ENCODE peak calls at places on chromosomes 2 and 18, in five cellular contexts. M is foreskin fibroblast, F is fibroblast of villous mesenchyme, A is neural progenitor cell, H is thoracic aorta. J is an unnamed sample.

GRCh38 chr2:231258696-231259095 is 60.3 kb downstream of the ARMC9 start:
- DNase-seq in F (no peak), H (no peak), A (no peak), M (no peak), J (no peak)

GRCh38 chr2:189648846-189649529 is 12.3 kb upstream of the ASNSD1 start:
- DNase-seq in H (no peak), M (no peak), A (no peak), F (peak; percentile 92), J (peak; percentile 35)

GRCh38 chr2:101119431-101119830 is 31.8 kb downstream of the TBC1D8 start:
- DNase-seq in H (no peak), M (peak; percentile 75), F (peak; percentile 43), A (no peak), J (peak; percentile 26)

GRCh38 chr2:21254170-21254965 is 130.6 kb downstream of the TDRD15 start:
- DNase-seq in H (no peak), M (no peak), A (no peak), F (no peak), J (no peak)

GRCh38 chr18:76823166-76823539 is 796 bp downstream of the ZNF236 start:
- DNase-seq in F (no peak), H (no peak), A (no peak), M (no peak), J (no peak)

GRCh38 chr2:149832256-149832655 is 244.7 kb upstream of the MMADHC start:
- DNase-seq in A (no peak), F (no peak), H (no peak), M (no peak), J (no peak)

GRCh38 chr2:84924173-84925106 is 19.0 kb downstream of the TMSB10 start:
- DNase-seq in A (peak; percentile 44), M (no peak), F (peak; percentile 44), H (no peak), J (peak; percentile 84)

GRCh38 chr2:80238692-80239469 is 65.7 kb downstream of the LRRTM1 start:
- DNase-seq in H (no peak), A (peak; percentile 51), F (peak; percentile 30), M (peak; percentile 4), J (peak; percentile 40)

GRCh38 chr2:74507926-74508520 is 528 bp upstream of the PCGF1 start:
- DNase-seq in H (no peak), M (peak; percentile 78), A (peak; percentile 56), F (peak; percentile 42), J (peak; percentile 29)

GRCh38 chr2:213691351-213691750 is 407.1 kb downstream of the SPAG16 start:
- DNase-seq in M (no peak), F (no peak), H (no peak), A (no peak), J (no peak)

GRCh38 chr2:159713691-159714585 is 1.6 kb downstream of the MARCHF7 start:
- DNase-seq in H (no peak), M (peak; percentile 58), F (peak; percentile 74), A (no peak), J (peak; percentile 43)

GRCh38 chr2:42904576-42904876 is 112.1 kb upstream of the HAAO start:
- DNase-seq in H (no peak), F (no peak), M (no peak), A (no peak), J (no peak)

GRCh38 chr2:185668710-185669109 is 69.9 kb upstream of the FSIP2 start:
- DNase-seq in H (no peak), F (no peak), M (no peak), A (no peak), J (peak; percentile 6)

GRCh38 chr2:33013684-33014110 is 66.9 kb downstream of the LTBP1 start:
- DNase-seq in A (no peak), F (peak; percentile 40), M (peak; percentile 23), H (no peak), J (peak; percentile 31)

GRCh38 chr2:80938463-80938862 is 633.9 kb upstream of the LRRTM1 start:
- DNase-seq in F (no peak), A (no peak), H (no peak), M (no peak), J (no peak)

GRCh38 chr2:215705771-215706261 is 269.9 kb upstream of the FN1 start:
- DNase-seq in H (no peak), A (no peak), M (no peak), F (peak; percentile 81), J (no peak)

GRCh38 chr2:31335921-31336570 is 78.5 kb downstream of the XDH start:
- DNase-seq in M (peak; percentile 89), F (no peak), H (no peak), A (no peak), J (peak; percentile 61)

GRCh38 chr2:230234122-230234722 is 8.7 kb downstream of the SP140 start:
- DNase-seq in A (no peak), M (no peak), H (no peak), F (no peak), J (no peak)

GRCh38 chr18:30623401-30624065 is 419.0 kb downstream of the DSC3 start:
- DNase-seq in F (no peak), M (no peak), H (no peak), A (no peak), J (no peak)

GRCh38 chr2:20595439-20596192 is 55.3 kb downstream of the HS1BP3 start:
- DNase-seq in H (no peak), A (no peak), F (peak; percentile 90), M (no peak), J (peak; percentile 64)

GRCh38 chr2:239543696-239544095 is 142.9 kb upstream of the HDAC4 start:
- DNase-seq in F (no peak), A (no peak), H (no peak), M (no peak), J (no peak)

GRCh38 chr2:176163655-176164021 is 6.5 kb downstream of the HOXD3 start:
- DNase-seq in F (no peak), H (no peak), M (no peak), A (no peak), J (no peak)

GRCh38 chr2:10180271-10180670 is 57.7 kb downstream of the RRM2 start:
- DNase-seq in M (no peak), F (no peak), H (no peak), A (no peak), J (no peak)

GRCh38 chr2:75292826-75293225 is 93.5 kb upstream of the TACR1 start:
- DNase-seq in H (no peak), A (no peak), M (peak; percentile 55), F (peak; percentile 26), J (peak; percentile 68)

GRCh38 chr18:75462178-75462832 is 34.8 kb upstream of the SMIM21 start:
- DNase-seq in M (no peak), A (no peak), H (no peak), F (no peak), J (no peak)

GRCh38 chr2:32805104-32806095 is 141.4 kb upstream of the LTBP1 start:
- DNase-seq in M (no peak), A (no peak), H (no peak), F (peak; percentile 76), J (peak; percentile 34)

GRCh38 chr2:42827647-42828486 is 35.5 kb upstream of the HAAO start:
- DNase-seq in F (peak; percentile 84), M (peak; percentile 73), A (peak; percentile 94), H (peak; percentile 70), J (peak; percentile 87)

GRCh38 chr2:54830546-54830945 is 107.1 kb downstream of the EML6 start:
- DNase-seq in A (no peak), M (no peak), H (no peak), F (no peak), J (peak; percentile 67)

GRCh38 chr2:74385396-74385795 is 5.3 kb upstream of the DCTN1 start:
- DNase-seq in A (no peak), H (no peak), M (no peak), F (peak; percentile 8), J (no peak)

GRCh38 chr2:183123959-183124221 is 353 bp upstream of the NUP35 start:
- DNase-seq in H (no peak), M (no peak), A (no peak), F (no peak), J (no peak)

GRCh38 chr2:138294451-138294850 is 207.1 kb upstream of the SPOPL start:
- DNase-seq in A (no peak), H (no peak), M (no peak), F (no peak), J (no peak)

GRCh38 chr2:138293549-138293948 is 208.0 kb upstream of the SPOPL start:
- DNase-seq in H (no peak), M (no peak), A (no peak), F (no peak), J (no peak)

GRCh38 chr2:138298900-138299299 is 202.7 kb upstream of the SPOPL start:
- DNase-seq in A (no peak), M (no peak), F (no peak), H (no peak), J (no peak)

GRCh38 chr2:138296365-138296764 is 205.2 kb upstream of the SPOPL start:
- DNase-seq in A (no peak), F (no peak), H (no peak), M (no peak), J (no peak)

GRCh38 chr2:138298120-138298814 is 203.3 kb upstream of the SPOPL start:
- DNase-seq in F (no peak), H (no peak), M (no peak), A (no peak), J (no peak)
- TF ChIP-seq CTCF in F (no peak), H (no peak), M (no peak), A (no peak), J (no peak)

GRCh38 chr2:133434962-133435668 is 133.1 kb downstream of the NCKAP5 start:
- DNase-seq in M (no peak), H (no peak), F (no peak), A (no peak), J (peak; percentile 67)
- TF ChIP-seq CTCF in M (no peak), H (no peak), F (no peak), A (no peak), J (no peak)

GRCh38 chr18:29439398-29439797 is 1262.5 kb upstream of the CDH2 start:
- DNase-seq in F (no peak), A (peak; percentile 4), M (no peak), H (no peak), J (no peak)
- TF ChIP-seq CTCF in F (peak; percentile 28), A (peak; percentile 36), M (no peak), H (no peak), J (peak; percentile 28)

GRCh38 chr2:70616168-70616694 is 62.6 kb upstream of the TGFA start:
- DNase-seq in F (no peak), A (no peak), M (no peak), H (no peak), J (no peak)

GRCh38 chr2:70613510-70613909 is 59.9 kb upstream of the TGFA start:
- DNase-seq in F (no peak), M (no peak), A (no peak), H (no peak), J (no peak)

GRCh38 chr2:70619167-70619566 is 65.5 kb upstream of the TGFA start:
- DNase-seq in A (no peak), M (no peak), H (no peak), F (no peak), J (no peak)

GRCh38 chr2:70620020-70620419 is 66.4 kb upstream of the TGFA start:
- DNase-seq in F (no peak), A (no peak), M (no peak), H (no peak), J (no peak)

GRCh38 chr2:70615222-70615621 is 61.6 kb upstream of the TGFA start:
- DNase-seq in M (no peak), F (no peak), H (no peak), A (no peak), J (no peak)
- TF ChIP-seq CTCF in M (no peak), F (no peak), H (no peak), A (no peak), J (no peak)

GRCh38 chr2:98297817-98298684 is 48.2 kb upstream of the CNGA3 start:
- DNase-seq in H (no peak), M (no peak), F (no peak), A (no peak), J (no peak)
- TF ChIP-seq CTCF in H (no peak), M (no peak), F (no peak), A (peak; percentile 20), J (no peak)

GRCh38 chr2:39119732-39120520 is 925 bp downstream of the SOS1 start:
- DNase-seq in M (peak; percentile 48), F (peak; percentile 66), A (peak; percentile 82), H (no peak), J (peak; percentile 55)
- TF ChIP-seq CTCF in M (no peak), F (no peak), A (peak; percentile 29), H (no peak), J (no peak)

J was measured in fibroblast of pulmonary artery.